ENCODE peak calls at places on chromosome 9, in seven cellular contexts. X is neural progenitor cell, A is RWPE2, Z is thoracic aorta, W is skeletal muscle cell, R is tibial nerve, F is mesendoderm. L is an unnamed sample.

GRCh38 chr9:77839459-77840140 is 191.5 kb upstream of the GNA14 start:
- DNase-seq in X (no peak), A (no peak), Z (no peak), W (peak), R (no peak), F (no peak), L (peak)

GRCh38 chr9:120892748-120893584 is 16.0 kb upstream of the PHF19 start:
- DNase-seq in X (no peak), A (no peak), Z (no peak), W (peak), R (no peak), F (no peak), L (peak)

GRCh38 chr9:136855461-136856077 is 3.4 kb downstream of the MAMDC4 start:
- DNase-seq in X (no peak), A (no peak), Z (no peak), W (no peak), R (no peak), F (no peak), L (no peak)

GRCh38 chr9:75096796-75097195 is 8.5 kb downstream of the OSTF1 start:
- DNase-seq in X (no peak), A (no peak), Z (no peak), W (no peak), R (no peak), F (no peak), L (no peak)

GRCh38 chr9:70352356-70352755 is 62.1 kb downstream of the KLF9 start:
- DNase-seq in X (no peak), A (no peak), Z (no peak), W (peak), R (no peak), F (no peak), L (peak)

GRCh38 chr9:95098391-95098921 is 219.1 kb downstream of the FANCC start:
- DNase-seq in X (no peak), A (no peak), Z (no peak), W (no peak), R (no peak), F (no peak), L (no peak)

GRCh38 chr9:18610956-18611355 is 137.0 kb downstream of the ADAMTSL1 start:
- DNase-seq in X (no peak), A (no peak), Z (no peak), W (peak), R (no peak), F (no peak), L (peak)

GRCh38 chr9:75896193-75896592 is 5.7 kb downstream of the PCSK5 start:
- DNase-seq in X (no peak), A (no peak), Z (no peak), W (no peak), R (no peak), F (no peak), L (no peak)

GRCh38 chr9:136769710-136770191 is 5.4 kb upstream of the LCN15 start:
- DNase-seq in X (peak), A (peak), Z (no peak), W (no peak), R (no peak), F (peak), L (no peak)

DNA sequence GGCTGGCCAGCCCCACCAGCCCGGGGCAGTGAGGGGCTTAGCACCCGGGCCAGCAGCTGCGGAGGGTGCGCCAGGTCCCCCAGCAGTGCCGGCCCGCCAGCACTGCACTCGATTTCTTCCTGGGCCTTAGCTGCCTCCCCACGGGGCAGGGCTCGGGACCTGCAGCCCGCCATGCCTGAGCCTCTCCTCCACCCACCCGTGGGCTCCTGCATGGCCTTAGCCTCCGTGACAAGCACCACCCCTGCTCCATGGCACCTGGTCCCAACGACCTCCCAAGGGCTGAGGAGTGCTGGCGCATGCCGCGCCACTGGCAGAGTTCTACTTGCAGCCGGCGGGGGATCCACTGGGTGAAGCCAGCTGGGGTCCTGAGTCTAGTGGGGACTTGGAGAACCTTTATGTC is 452.6 kb downstream of the AGTPBP1 start:
- DNase-seq in X (no peak), A (no peak), Z (no peak), W (no peak), R (no peak), F (no peak), L (no peak)
- H3K4me3 ChIP-seq in X (no peak), A (no peak), Z (no peak), W (no peak), R (no peak), F (no peak), L (no peak)

GRCh38 chr9:15851766-15852165 is 298.9 kb downstream of the CCDC171 start:
- DNase-seq in X (no peak), A (no peak), Z (no peak), W (no peak), R (no peak), F (no peak), L (no peak)

GRCh38 chr9:15846611-15847010 is 293.8 kb downstream of the CCDC171 start:
- DNase-seq in X (peak), A (no peak), Z (no peak), W (no peak), R (no peak), F (no peak), L (no peak)

GRCh38 chr9:15849871-15850270 is 297.0 kb downstream of the CCDC171 start:
- DNase-seq in X (no peak), A (no peak), Z (no peak), W (no peak), R (no peak), F (no peak), L (no peak)
- H3K4me3 ChIP-seq in X (no peak), A (no peak), Z (no peak), W (no peak), R (no peak), F (no peak), L (no peak)

DNA sequence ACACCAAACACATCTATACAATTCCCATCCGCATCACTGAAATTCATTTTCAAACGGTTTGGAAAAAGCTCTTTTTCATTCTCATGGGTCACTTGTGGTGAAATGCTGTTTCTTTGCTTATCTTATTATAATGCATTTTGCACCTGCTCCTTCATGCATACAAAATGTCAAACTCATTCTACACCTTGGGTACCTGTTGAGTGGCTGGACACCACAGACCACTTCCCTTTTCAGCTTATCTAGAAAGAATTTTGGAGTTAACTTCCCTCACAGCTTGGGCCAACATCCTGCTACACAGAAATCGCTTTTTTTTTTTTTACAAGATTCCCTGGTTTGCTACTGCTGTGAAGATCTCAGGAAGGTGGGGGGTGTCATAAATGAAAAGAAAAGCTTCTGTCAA is 2.7 kb downstream of the REXO4 start:
- DNase-seq in X (no peak), A (no peak), Z (no peak), W (no peak), R (no peak), F (no peak), L (no peak)
- H3K4me3 ChIP-seq in X (no peak), A (no peak), Z (no peak), W (no peak), R (no peak), F (no peak), L (no peak)

GRCh38 chr9:129343119-129343696 is 165.1 kb upstream of the IER5L start:
- DNase-seq in X (no peak), A (no peak), Z (no peak), W (no peak), R (no peak), F (no peak), L (no peak)

GRCh38 chr9:129342591-129342990 is 164.5 kb upstream of the IER5L start:
- DNase-seq in X (no peak), A (no peak), Z (no peak), W (no peak), R (no peak), F (no peak), L (no peak)

GRCh38 chr9:129346046-129346445 is 168.0 kb upstream of the IER5L start:
- DNase-seq in X (no peak), A (no peak), Z (no peak), W (no peak), R (no peak), F (no peak), L (no peak)

GRCh38 chr9:129343697-129344375 is 165.8 kb upstream of the IER5L start:
- DNase-seq in X (no peak), A (no peak), Z (no peak), W (no peak), R (peak), F (no peak), L (no peak)

DNA sequence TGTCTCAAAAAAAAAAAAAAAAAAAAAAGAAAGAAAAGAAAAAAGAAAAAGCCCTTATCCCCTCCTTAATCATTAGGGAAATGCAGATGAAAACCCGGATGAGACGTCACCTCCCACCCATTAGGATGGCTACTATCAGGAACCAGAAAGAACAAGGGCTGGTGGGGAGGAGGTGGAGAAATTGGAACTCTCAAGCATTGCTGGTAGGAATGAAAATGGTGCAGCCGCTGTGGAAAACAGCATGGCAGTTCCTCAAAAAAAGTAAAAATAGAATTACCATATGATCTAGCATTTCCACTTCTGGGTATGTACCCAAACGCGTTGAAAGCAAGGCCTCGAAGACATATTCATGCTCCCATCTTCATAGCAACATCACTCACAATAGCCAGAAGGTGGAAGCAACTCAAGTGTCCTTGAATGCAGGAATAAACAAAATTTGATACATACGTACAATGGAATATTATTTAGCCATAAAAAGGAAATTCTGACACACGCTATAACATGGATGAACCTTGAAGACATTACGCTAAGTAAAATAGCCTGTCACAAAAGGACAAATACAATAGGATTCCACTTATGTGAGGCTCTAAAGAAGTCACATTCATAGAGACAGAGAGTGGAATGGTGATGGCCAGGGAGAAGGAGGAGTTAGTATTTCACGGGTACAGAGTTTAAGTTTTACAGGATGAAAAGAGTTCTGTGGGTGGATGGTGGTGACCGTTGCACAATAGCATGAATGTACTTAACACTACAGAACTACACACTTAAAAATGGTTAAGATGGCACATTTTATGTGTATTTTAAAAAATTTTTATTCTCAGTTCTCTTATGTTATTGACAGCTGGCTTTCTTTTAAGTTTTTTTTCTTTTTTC is 166.8 kb upstream of the IER5L start:
- DNase-seq in X (no peak), A (no peak), Z (no peak), W (no peak), R (no peak), F (no peak), L (no peak)
- H3K4me3 ChIP-seq in X (no peak), A (no peak), Z (no peak), W (no peak), R (no peak), F (no peak), L (no peak)

L was measured in astrocyte of the spinal cord.